ENCODE peak calls at places on chromosomes 7 and 10, in four cellular contexts. R is activated T-cell treated with anti-CD3 and anti-CD28 coated beads, Interleukin-2, amount 50 U/mL, for 24 hours; A is stimulated activated CD4-positive, alpha-beta T cell treated with anti-CD3 and anti-CD28 coated beads, Interleukin-2, amount 100 ng/mL, for 48 hours; E is NCI-H2081. J is an unnamed sample.

GRCh38 chr10:19204239-19204917 is 155.8 kb downstream of the MALRD1 start:
- DNase-seq in R (no peak), A (no peak), E (no peak), J (no peak)

GRCh38 chr7:55212838-55213237 is 152.3 kb upstream of the LANCL2 start:
- DNase-seq in R (no peak), A (no peak), E (no peak), J (no peak)

GRCh38 chr10:42887734-42888503 is 105.3 kb downstream of the BMS1 start:
- DNase-seq in R (no peak), A (no peak), E (no peak), J (no peak)

GRCh38 chr10:112519129-112519761 is 72.2 kb downstream of the VTI1A start:
- DNase-seq in R (no peak), A (no peak), E (no peak), J (no peak)

GRCh38 chr7:127652333-127653248 is 597 bp downstream of the SND1 start:
- DNase-seq in R (no peak), A (no peak), E (peak), J (no peak)

GRCh38 chr7:149455175-149455950 is 5.5 kb downstream of the ZNF777 start:
- DNase-seq in R (no peak), A (no peak), E (no peak), J (no peak)

GRCh38 chr10:116082762-116083161 is 190.2 kb downstream of the GFRA1 start:
- DNase-seq in R (no peak), A (no peak), E (no peak), J (no peak)

GRCh38 chr7:106101726-106102125 is 10.4 kb downstream of the SYPL1 start:
- DNase-seq in R (no peak), A (no peak), E (no peak), J (no peak)

GRCh38 chr7:82605247-82605864 is 161.8 kb upstream of the CACNA2D1 start:
- DNase-seq in R (no peak), A (no peak), E (peak), J (no peak)

GRCh38 chr7:141697211-141697871 is 4.6 kb downstream of the DENND11 start:
- DNase-seq in R (no peak), A (no peak), E (no peak), J (no peak)

GRCh38 chr10:93180402-93181040 is 106.8 kb downstream of the CYP26A1 start:
- DNase-seq in R (no peak), A (no peak), E (no peak), J (no peak)

GRCh38 chr7:75892634-75893272 is 13.9 kb downstream of the RHBDD2 start:
- DNase-seq in R (no peak), A (no peak), E (no peak), J (peak)

GRCh38 chr10:21993360-21994001 is 10.0 kb downstream of the DNAJC1 start:
- DNase-seq in R (no peak), A (no peak), E (no peak), J (no peak)

GRCh38 chr7:52302765-52303520 is 732.5 kb upstream of the POM121L12 start:
- DNase-seq in R (no peak), A (no peak), E (no peak), J (no peak)

GRCh38 chr10:974038-974784 is 14.0 kb upstream of the GTPBP4 start:
- DNase-seq in R (no peak), A (no peak), E (no peak), J (no peak)

GRCh38 chr10:27759483-27760281 is 14.1 kb upstream of the MKX start:
- DNase-seq in R (no peak), A (no peak), E (no peak), J (no peak)

GRCh38 chr7:84792232-84792882 is 394.5 kb downstream of the SEMA3D start:
- DNase-seq in R (no peak), A (no peak), E (no peak), J (no peak)

GRCh38 chr7:54882694-54883093 is 123.7 kb upstream of the SEC61G start:
- DNase-seq in R (no peak), A (no peak), E (no peak), J (no peak)

GRCh38 chr7:11570205-11570604 is 261.8 kb downstream of the THSD7A start:
- DNase-seq in R (no peak), A (no peak), E (no peak), J (no peak)

GRCh38 chr7:141072548-141073172 is 1.2 kb upstream of the TMEM178B start:
- DNase-seq in R (peak), A (peak), E (peak), J (no peak)

GRCh38 chr10:47458466-47459154 is 25.3 kb downstream of the ANXA8 start:
- DNase-seq in R (no peak), A (no peak), E (no peak), J (no peak)

GRCh38 chr10:125149278-125150047 is 10.9 kb downstream of the CTBP2 start:
- DNase-seq in R (no peak), A (no peak), E (peak), J (no peak)

GRCh38 chr7:30548762-30549344 is 44.2 kb upstream of the GGCT start:
- DNase-seq in R (peak), A (peak), E (peak), J (peak)

J was measured in Peyer's patch.